ENCODE peak calls at places on chromosomes 4 and X, in ten cellular contexts. One of them, this sample, is unnamed.

GRCh38 chr4:123162859-123163258 is 233.7 kb upstream of the SPRY1 start:
- DNase-seq in neural progenitor cell: no peak
- DNase-seq in CD4-positive, alpha-beta T cell: no peak
- DNase-seq in NCI-H1436: no peak
- DNase-seq in tibial artery: no peak
- DNase-seq in stimulated activated CD8-positive, alpha-beta memory T cell treated with anti-CD3 and anti-CD28 coated beads, Interleukin-7, amount 100 ng/mL, for 24 hours: no peak
- DNase-seq in endothelial cell of umbilical vein: no peak
- DNase-seq in stimulated activated naive B cell treated with anti-CD40 and anti-IgM and Interleukin-4, amounts not matched to agents 10 μg/mL and 1 μg/mL and 100 μg/mL, for 72 hours: no peak
- DNase-seq in T-helper 9 cell: no peak
- DNase-seq in effector CD4-positive, alpha-beta T cell: no peak
- DNase-seq in this sample: no peak

GRCh38 chr4:106986486-106986885 is 49.6 kb downstream of the DKK2 start:
- DNase-seq in T-helper 9 cell: no peak
- DNase-seq in effector CD4-positive, alpha-beta T cell: no peak
- DNase-seq in neural progenitor cell: no peak
- DNase-seq in stimulated activated CD8-positive, alpha-beta memory T cell treated with anti-CD3 and anti-CD28 coated beads, Interleukin-7, amount 100 ng/mL, for 24 hours: no peak
- DNase-seq in stimulated activated naive B cell treated with anti-CD40 and anti-IgM and Interleukin-4, amounts not matched to agents 10 μg/mL and 1 μg/mL and 100 μg/mL, for 72 hours: no peak
- DNase-seq in endothelial cell of umbilical vein: no peak
- DNase-seq in NCI-H1436: no peak
- DNase-seq in tibial artery: no peak
- DNase-seq in CD4-positive, alpha-beta T cell: no peak
- DNase-seq in this sample: no peak

GRCh38 chr4:70945452-70946055 is 43.4 kb downstream of the MOB1B start:
- DNase-seq in endothelial cell of umbilical vein: no peak
- DNase-seq in CD4-positive, alpha-beta T cell: no peak
- DNase-seq in tibial artery: no peak
- DNase-seq in neural progenitor cell: no peak
- DNase-seq in stimulated activated naive B cell treated with anti-CD40 and anti-IgM and Interleukin-4, amounts not matched to agents 10 μg/mL and 1 μg/mL and 100 μg/mL, for 72 hours: no peak
- DNase-seq in effector CD4-positive, alpha-beta T cell: no peak
- DNase-seq in stimulated activated CD8-positive, alpha-beta memory T cell treated with anti-CD3 and anti-CD28 coated beads, Interleukin-7, amount 100 ng/mL, for 24 hours: no peak
- DNase-seq in NCI-H1436: no peak
- DNase-seq in T-helper 9 cell: no peak
- DNase-seq in this sample: no peak

GRCh38 chrX:48083212-48083611 is 11.8 kb upstream of the ZNF630 start:
- DNase-seq in effector CD4-positive, alpha-beta T cell: peak
- DNase-seq in tibial artery: peak
- DNase-seq in CD4-positive, alpha-beta T cell: peak
- DNase-seq in endothelial cell of umbilical vein: peak
- DNase-seq in stimulated activated CD8-positive, alpha-beta memory T cell treated with anti-CD3 and anti-CD28 coated beads, Interleukin-7, amount 100 ng/mL, for 24 hours: no peak
- DNase-seq in T-helper 9 cell: peak
- DNase-seq in NCI-H1436: peak
- DNase-seq in stimulated activated naive B cell treated with anti-CD40 and anti-IgM and Interleukin-4, amounts not matched to agents 10 μg/mL and 1 μg/mL and 100 μg/mL, for 72 hours: peak
- DNase-seq in neural progenitor cell: peak
- DNase-seq in this sample: peak

GRCh38 chr4:70632028-70632427 is 3.5 kb downstream of the ENAM start:
- DNase-seq in CD4-positive, alpha-beta T cell: no peak
- DNase-seq in tibial artery: no peak
- DNase-seq in T-helper 9 cell: no peak
- DNase-seq in stimulated activated naive B cell treated with anti-CD40 and anti-IgM and Interleukin-4, amounts not matched to agents 10 μg/mL and 1 μg/mL and 100 μg/mL, for 72 hours: no peak
- DNase-seq in stimulated activated CD8-positive, alpha-beta memory T cell treated with anti-CD3 and anti-CD28 coated beads, Interleukin-7, amount 100 ng/mL, for 24 hours: no peak
- DNase-seq in endothelial cell of umbilical vein: peak
- DNase-seq in effector CD4-positive, alpha-beta T cell: no peak
- DNase-seq in neural progenitor cell: no peak
- DNase-seq in NCI-H1436: no peak
- DNase-seq in this sample: no peak

GRCh38 chr4:6472387-6473263 is at the start of gene PPP2R2C:
- DNase-seq in endothelial cell of umbilical vein: no peak
- DNase-seq in neural progenitor cell: peak
- DNase-seq in stimulated activated CD8-positive, alpha-beta memory T cell treated with anti-CD3 and anti-CD28 coated beads, Interleukin-7, amount 100 ng/mL, for 24 hours: no peak
- DNase-seq in NCI-H1436: no peak
- DNase-seq in effector CD4-positive, alpha-beta T cell: no peak
- DNase-seq in tibial artery: no peak
- DNase-seq in T-helper 9 cell: no peak
- DNase-seq in CD4-positive, alpha-beta T cell: no peak
- DNase-seq in stimulated activated naive B cell treated with anti-CD40 and anti-IgM and Interleukin-4, amounts not matched to agents 10 μg/mL and 1 μg/mL and 100 μg/mL, for 72 hours: no peak
- DNase-seq in this sample: no peak

GRCh38 chrX:11406109-11406755 is 113.0 kb downstream of the AMELX start:
- DNase-seq in NCI-H1436: no peak
- DNase-seq in T-helper 9 cell: no peak
- DNase-seq in effector CD4-positive, alpha-beta T cell: no peak
- DNase-seq in CD4-positive, alpha-beta T cell: no peak
- DNase-seq in stimulated activated naive B cell treated with anti-CD40 and anti-IgM and Interleukin-4, amounts not matched to agents 10 μg/mL and 1 μg/mL and 100 μg/mL, for 72 hours: no peak
- DNase-seq in tibial artery: no peak
- DNase-seq in neural progenitor cell: no peak
- DNase-seq in endothelial cell of umbilical vein: no peak
- DNase-seq in stimulated activated CD8-positive, alpha-beta memory T cell treated with anti-CD3 and anti-CD28 coated beads, Interleukin-7, amount 100 ng/mL, for 24 hours: no peak
- DNase-seq in this sample: no peak

GRCh38 chrX:22699591-22700091 is 300.1 kb upstream of the DDX53 start:
- DNase-seq in stimulated activated naive B cell treated with anti-CD40 and anti-IgM and Interleukin-4, amounts not matched to agents 10 μg/mL and 1 μg/mL and 100 μg/mL, for 72 hours: no peak
- DNase-seq in stimulated activated CD8-positive, alpha-beta memory T cell treated with anti-CD3 and anti-CD28 coated beads, Interleukin-7, amount 100 ng/mL, for 24 hours: no peak
- DNase-seq in tibial artery: peak
- DNase-seq in T-helper 9 cell: no peak
- DNase-seq in CD4-positive, alpha-beta T cell: no peak
- DNase-seq in neural progenitor cell: no peak
- DNase-seq in NCI-H1436: no peak
- DNase-seq in endothelial cell of umbilical vein: peak
- DNase-seq in effector CD4-positive, alpha-beta T cell: no peak
- DNase-seq in this sample: no peak

GRCh38 chr4:110970642-110971041 is 347.8 kb upstream of the PITX2 start:
- DNase-seq in CD4-positive, alpha-beta T cell: no peak
- DNase-seq in stimulated activated CD8-positive, alpha-beta memory T cell treated with anti-CD3 and anti-CD28 coated beads, Interleukin-7, amount 100 ng/mL, for 24 hours: no peak
- DNase-seq in NCI-H1436: peak
- DNase-seq in neural progenitor cell: peak
- DNase-seq in stimulated activated naive B cell treated with anti-CD40 and anti-IgM and Interleukin-4, amounts not matched to agents 10 μg/mL and 1 μg/mL and 100 μg/mL, for 72 hours: no peak
- DNase-seq in T-helper 9 cell: no peak
- DNase-seq in tibial artery: no peak
- DNase-seq in effector CD4-positive, alpha-beta T cell: no peak
- DNase-seq in endothelial cell of umbilical vein: peak
- DNase-seq in this sample: peak

GRCh38 chrX:96314974-96315373 is 369.7 kb upstream of the DIAPH2 start:
- DNase-seq in T-helper 9 cell: no peak
- DNase-seq in stimulated activated naive B cell treated with anti-CD40 and anti-IgM and Interleukin-4, amounts not matched to agents 10 μg/mL and 1 μg/mL and 100 μg/mL, for 72 hours: no peak
- DNase-seq in endothelial cell of umbilical vein: peak
- DNase-seq in tibial artery: no peak
- DNase-seq in effector CD4-positive, alpha-beta T cell: no peak
- DNase-seq in NCI-H1436: no peak
- DNase-seq in neural progenitor cell: no peak
- DNase-seq in stimulated activated CD8-positive, alpha-beta memory T cell treated with anti-CD3 and anti-CD28 coated beads, Interleukin-7, amount 100 ng/mL, for 24 hours: no peak
- DNase-seq in CD4-positive, alpha-beta T cell: no peak
- DNase-seq in this sample: no peak

GRCh38 chr4:88007304-88008132 is at the start of gene PKD2:
- DNase-seq in T-helper 9 cell: peak
- DNase-seq in NCI-H1436: peak
- DNase-seq in stimulated activated naive B cell treated with anti-CD40 and anti-IgM and Interleukin-4, amounts not matched to agents 10 μg/mL and 1 μg/mL and 100 μg/mL, for 72 hours: peak
- DNase-seq in effector CD4-positive, alpha-beta T cell: peak
- DNase-seq in endothelial cell of umbilical vein: peak
- DNase-seq in stimulated activated CD8-positive, alpha-beta memory T cell treated with anti-CD3 and anti-CD28 coated beads, Interleukin-7, amount 100 ng/mL, for 24 hours: peak
- DNase-seq in tibial artery: peak
- DNase-seq in CD4-positive, alpha-beta T cell: peak
- DNase-seq in neural progenitor cell: peak
- DNase-seq in this sample: peak

GRCh38 chr4:3236326-3236878 is 12.6 kb upstream of the MSANTD1 start:
- DNase-seq in tibial artery: no peak
- DNase-seq in T-helper 9 cell: no peak
- DNase-seq in NCI-H1436: no peak
- DNase-seq in endothelial cell of umbilical vein: no peak
- DNase-seq in neural progenitor cell: no peak
- DNase-seq in stimulated activated naive B cell treated with anti-CD40 and anti-IgM and Interleukin-4, amounts not matched to agents 10 μg/mL and 1 μg/mL and 100 μg/mL, for 72 hours: no peak
- DNase-seq in CD4-positive, alpha-beta T cell: no peak
- DNase-seq in effector CD4-positive, alpha-beta T cell: no peak
- DNase-seq in stimulated activated CD8-positive, alpha-beta memory T cell treated with anti-CD3 and anti-CD28 coated beads, Interleukin-7, amount 100 ng/mL, for 24 hours: no peak
- DNase-seq in this sample: no peak

GRCh38 chr4:76952631-76953587 is 3.4 kb downstream of the SEPTIN11 start:
- DNase-seq in T-helper 9 cell: no peak
- DNase-seq in neural progenitor cell: no peak
- DNase-seq in endothelial cell of umbilical vein: no peak
- DNase-seq in tibial artery: no peak
- DNase-seq in CD4-positive, alpha-beta T cell: no peak
- DNase-seq in stimulated activated CD8-positive, alpha-beta memory T cell treated with anti-CD3 and anti-CD28 coated beads, Interleukin-7, amount 100 ng/mL, for 24 hours: no peak
- DNase-seq in stimulated activated naive B cell treated with anti-CD40 and anti-IgM and Interleukin-4, amounts not matched to agents 10 μg/mL and 1 μg/mL and 100 μg/mL, for 72 hours: no peak
- DNase-seq in effector CD4-positive, alpha-beta T cell: no peak
- DNase-seq in NCI-H1436: no peak
- DNase-seq in this sample: no peak

GRCh38 chrX:103629295-103630170 is 758 bp downstream of the TCEAL1 start:
- DNase-seq in tibial artery: peak
- DNase-seq in NCI-H1436: peak
- DNase-seq in stimulated activated CD8-positive, alpha-beta memory T cell treated with anti-CD3 and anti-CD28 coated beads, Interleukin-7, amount 100 ng/mL, for 24 hours: no peak
- DNase-seq in CD4-positive, alpha-beta T cell: no peak
- DNase-seq in neural progenitor cell: peak
- DNase-seq in T-helper 9 cell: no peak
- DNase-seq in endothelial cell of umbilical vein: peak
- DNase-seq in stimulated activated naive B cell treated with anti-CD40 and anti-IgM and Interleukin-4, amounts not matched to agents 10 μg/mL and 1 μg/mL and 100 μg/mL, for 72 hours: no peak
- DNase-seq in effector CD4-positive, alpha-beta T cell: no peak
- DNase-seq in this sample: peak

GRCh38 chr4:87219648-87220093 is 747 bp downstream of the KLHL8 start:
- DNase-seq in effector CD4-positive, alpha-beta T cell: peak
- DNase-seq in NCI-H1436: no peak
- DNase-seq in T-helper 9 cell: peak
- DNase-seq in tibial artery: no peak
- DNase-seq in stimulated activated CD8-positive, alpha-beta memory T cell treated with anti-CD3 and anti-CD28 coated beads, Interleukin-7, amount 100 ng/mL, for 24 hours: peak
- DNase-seq in endothelial cell of umbilical vein: no peak
- DNase-seq in stimulated activated naive B cell treated with anti-CD40 and anti-IgM and Interleukin-4, amounts not matched to agents 10 μg/mL and 1 μg/mL and 100 μg/mL, for 72 hours: no peak
- DNase-seq in CD4-positive, alpha-beta T cell: peak
- DNase-seq in neural progenitor cell: peak
- DNase-seq in this sample: peak

GRCh38 chr4:110022457-110022856 is 109.8 kb downstream of the EGF start:
- DNase-seq in CD4-positive, alpha-beta T cell: no peak
- DNase-seq in T-helper 9 cell: no peak
- DNase-seq in tibial artery: no peak
- DNase-seq in stimulated activated CD8-positive, alpha-beta memory T cell treated with anti-CD3 and anti-CD28 coated beads, Interleukin-7, amount 100 ng/mL, for 24 hours: no peak
- DNase-seq in NCI-H1436: no peak
- DNase-seq in stimulated activated naive B cell treated with anti-CD40 and anti-IgM and Interleukin-4, amounts not matched to agents 10 μg/mL and 1 μg/mL and 100 μg/mL, for 72 hours: no peak
- DNase-seq in effector CD4-positive, alpha-beta T cell: no peak
- DNase-seq in neural progenitor cell: no peak
- DNase-seq in endothelial cell of umbilical vein: no peak
- DNase-seq in this sample: no peak

GRCh38 chr4:71231073-71231752 is 107.6 kb upstream of the SLC4A4 start:
- DNase-seq in endothelial cell of umbilical vein: no peak
- DNase-seq in NCI-H1436: no peak
- DNase-seq in tibial artery: peak
- DNase-seq in stimulated activated naive B cell treated with anti-CD40 and anti-IgM and Interleukin-4, amounts not matched to agents 10 μg/mL and 1 μg/mL and 100 μg/mL, for 72 hours: no peak
- DNase-seq in CD4-positive, alpha-beta T cell: no peak
- DNase-seq in T-helper 9 cell: no peak
- DNase-seq in neural progenitor cell: peak
- DNase-seq in stimulated activated CD8-positive, alpha-beta memory T cell treated with anti-CD3 and anti-CD28 coated beads, Interleukin-7, amount 100 ng/mL, for 24 hours: no peak
- DNase-seq in effector CD4-positive, alpha-beta T cell: no peak
- DNase-seq in this sample: no peak

GRCh38 chr4:87559090-87559837 is 30.1 kb upstream of the SPARCL1 start:
- DNase-seq in T-helper 9 cell: peak
- DNase-seq in NCI-H1436: peak
- DNase-seq in effector CD4-positive, alpha-beta T cell: peak
- DNase-seq in stimulated activated naive B cell treated with anti-CD40 and anti-IgM and Interleukin-4, amounts not matched to agents 10 μg/mL and 1 μg/mL and 100 μg/mL, for 72 hours: peak
- DNase-seq in tibial artery: no peak
- DNase-seq in endothelial cell of umbilical vein: no peak
- DNase-seq in stimulated activated CD8-positive, alpha-beta memory T cell treated with anti-CD3 and anti-CD28 coated beads, Interleukin-7, amount 100 ng/mL, for 24 hours: peak
- DNase-seq in CD4-positive, alpha-beta T cell: peak
- DNase-seq in neural progenitor cell: peak
- DNase-seq in this sample: peak

GRCh38 chrX:19382500-19383145 is 38.9 kb downstream of the PDHA1 start:
- DNase-seq in stimulated activated naive B cell treated with anti-CD40 and anti-IgM and Interleukin-4, amounts not matched to agents 10 μg/mL and 1 μg/mL and 100 μg/mL, for 72 hours: peak
- DNase-seq in endothelial cell of umbilical vein: peak
- DNase-seq in NCI-H1436: peak
- DNase-seq in tibial artery: no peak
- DNase-seq in neural progenitor cell: peak
- DNase-seq in CD4-positive, alpha-beta T cell: peak
- DNase-seq in T-helper 9 cell: peak
- DNase-seq in stimulated activated CD8-positive, alpha-beta memory T cell treated with anti-CD3 and anti-CD28 coated beads, Interleukin-7, amount 100 ng/mL, for 24 hours: peak
- DNase-seq in effector CD4-positive, alpha-beta T cell: peak
- DNase-seq in this sample: peak

GRCh38 chr4:169115897-169116254 is 105.8 kb upstream of the CBR4 start:
- DNase-seq in CD4-positive, alpha-beta T cell: no peak
- DNase-seq in endothelial cell of umbilical vein: peak
- DNase-seq in stimulated activated naive B cell treated with anti-CD40 and anti-IgM and Interleukin-4, amounts not matched to agents 10 μg/mL and 1 μg/mL and 100 μg/mL, for 72 hours: no peak
- DNase-seq in stimulated activated CD8-positive, alpha-beta memory T cell treated with anti-CD3 and anti-CD28 coated beads, Interleukin-7, amount 100 ng/mL, for 24 hours: no peak
- DNase-seq in T-helper 9 cell: no peak
- DNase-seq in NCI-H1436: peak
- DNase-seq in effector CD4-positive, alpha-beta T cell: no peak
- DNase-seq in tibial artery: no peak
- DNase-seq in neural progenitor cell: no peak
- DNase-seq in this sample: no peak

GRCh38 chr4:40924096-40924792 is 174.5 kb downstream of the NSUN7 start:
- DNase-seq in neural progenitor cell: peak
- DNase-seq in effector CD4-positive, alpha-beta T cell: peak
- DNase-seq in tibial artery: peak
- DNase-seq in T-helper 9 cell: peak
- DNase-seq in CD4-positive, alpha-beta T cell: peak
- DNase-seq in endothelial cell of umbilical vein: peak
- DNase-seq in stimulated activated naive B cell treated with anti-CD40 and anti-IgM and Interleukin-4, amounts not matched to agents 10 μg/mL and 1 μg/mL and 100 μg/mL, for 72 hours: peak
- DNase-seq in stimulated activated CD8-positive, alpha-beta memory T cell treated with anti-CD3 and anti-CD28 coated beads, Interleukin-7, amount 100 ng/mL, for 24 hours: peak
- DNase-seq in NCI-H1436: peak
- DNase-seq in this sample: peak

This sample was measured in SK-N-DZ.